ENCODE peak calls at places on chromosomes 16 and 17, in five cellular contexts. C, H, K, G and N are unnamed samples.

GRCh38 chr16:86472366-86472765 is 38.0 kb upstream of the FOXF1 start:
- DNase-seq in C (no peak), H (no peak), K (no peak), G (no peak), N (no peak)

GRCh38 chr16:86575754-86576557 is 2.4 kb upstream of the FOXL1 start:
- DNase-seq in C (peak), H (peak), K (peak), G (peak), N (peak)

GRCh38 chr17:27502526-27503324 is 46.5 kb downstream of the KSR1 start:
- DNase-seq in C (no peak), H (no peak), K (peak), G (no peak), N (peak)

GRCh38 chr17:2266045-2266864 is 37.3 kb downstream of the SMG6 start:
- DNase-seq in C (no peak), H (no peak), K (no peak), G (no peak), N (peak)

GRCh38 chr16:90046971-90047713 is 27.9 kb upstream of the DBNDD1 start:
- DNase-seq in C (peak), H (peak), K (peak), G (no peak), N (peak)

GRCh38 chr17:51298508-51299371 is 38.4 kb downstream of the UTP18 start:
- DNase-seq in C (no peak), H (peak), K (peak), G (peak), N (peak)

GRCh38 chr17:182164-182751 is 808 bp upstream of the DOC2B start:
- DNase-seq in C (no peak), H (no peak), K (no peak), G (no peak), N (no peak)

GRCh38 chr17:31321481-31321880 is at the start of gene EVI2A:
- DNase-seq in C (no peak), H (no peak), K (peak), G (no peak), N (peak)

GRCh38 chr16:71255721-71256120 is 25.2 kb upstream of the HYDIN start:
- DNase-seq in C (no peak), H (no peak), K (no peak), G (no peak), N (no peak)

GRCh38 chr17:62666061-62666800 is 38.8 kb downstream of the MRC2 start:
- DNase-seq in C (no peak), H (peak), K (no peak), G (no peak), N (no peak)

GRCh38 chr17:81582769-81583168 is 30.6 kb upstream of the FAAP100 start:
- DNase-seq in C (no peak), H (no peak), K (no peak), G (no peak), N (no peak)

GRCh38 chr17:47708312-47708863 is 14.4 kb downstream of the TBKBP1 start:
- DNase-seq in C (peak), H (no peak), K (no peak), G (no peak), N (no peak)

GRCh38 chr16:9090101-9090959 is 1.1 kb upstream of the HAPSTR1 start:
- DNase-seq in C (peak), H (peak), K (no peak), G (peak), N (peak)

GRCh38 chr16:23515881-23516280 is 5.6 kb upstream of the GGA2 start:
- DNase-seq in C (no peak), H (no peak), K (no peak), G (no peak), N (no peak)

GRCh38 chr17:64480951-64481350 is 15.9 kb downstream of the POLG2 start:
- DNase-seq in C (no peak), H (no peak), K (no peak), G (no peak), N (no peak)

GRCh38 chr16:52283018-52283417 is 263.9 kb downstream of the TOX3 start:
- DNase-seq in C (no peak), H (no peak), K (peak), G (no peak), N (peak)

GRCh38 chr17:42421479-42422332 is 1.4 kb downstream of the CAVIN1 start:
- DNase-seq in C (no peak), H (peak), K (peak), G (no peak), N (peak)

GRCh38 chr17:42653179-42654124 is 5.6 kb upstream of the TUBG2 start:
- DNase-seq in C (peak), H (peak), K (peak), G (no peak), N (peak)

GRCh38 chr17:74527756-74528155 is 3.5 kb downstream of the CD300LB start:
- DNase-seq in C (no peak), H (no peak), K (no peak), G (no peak), N (no peak)

GRCh38 chr17:50148226-50149098 is 2.0 kb downstream of the PPP1R9B start:
- DNase-seq in C (no peak), H (peak), K (peak), G (no peak), N (peak)

GRCh38 chr16:12901204-12901596 is 198 bp upstream of the SHISA9 start:
- DNase-seq in C (peak), H (peak), K (no peak), G (peak), N (no peak)

GRCh38 chr16:90031931-90032663 is 12.8 kb upstream of the DBNDD1 start:
- DNase-seq in C (no peak), H (no peak), K (peak), G (no peak), N (peak)

GRCh38 chr16:89060207-89060794 is 33.4 kb upstream of the ACSF3 start:
- DNase-seq in C (no peak), H (no peak), K (no peak), G (no peak), N (no peak)

GRCh38 chr17:2064980-2065785 is 10.3 kb downstream of the HIC1 start:
- DNase-seq in C (peak), H (peak), K (peak), G (no peak), N (peak)

GRCh38 chr16:87469186-87469585 is 23.6 kb downstream of the ZCCHC14 start:
- DNase-seq in C (no peak), H (no peak), K (no peak), G (no peak), N (no peak)

GRCh38 chr16:76571755-76572154 is 294.6 kb downstream of the CNTNAP4 start:
- DNase-seq in C (no peak), H (no peak), K (no peak), G (no peak), N (no peak)

GRCh38 chr16:76574651-76575050 is 297.4 kb downstream of the CNTNAP4 start:
- DNase-seq in C (no peak), H (no peak), K (no peak), G (no peak), N (no peak)

GRCh38 chr16:76577003-76577402 is 299.8 kb downstream of the CNTNAP4 start:
- DNase-seq in C (no peak), H (no peak), K (no peak), G (no peak), N (no peak)

GRCh38 chr16:76579277-76579676 is 302.1 kb downstream of the CNTNAP4 start:
- DNase-seq in C (no peak), H (no peak), K (no peak), G (no peak), N (no peak)

GRCh38 chr16:76573281-76573680 is 296.1 kb downstream of the CNTNAP4 start:
- DNase-seq in C (no peak), H (no peak), K (no peak), G (no peak), N (no peak)
- H4K91ac ChIP-seq in C (no peak), H (no peak), K (no peak), G (no peak), N (no peak)

GRCh38 chr17:82797061-82797460 is 42.8 kb downstream of the ZNF750 start:
- DNase-seq in C (no peak), H (no peak), K (no peak), G (no peak), N (no peak)
- H2AFZ ChIP-seq in C (no peak), H (no peak), K (no peak), G (no peak), N (no peak)

DNA sequence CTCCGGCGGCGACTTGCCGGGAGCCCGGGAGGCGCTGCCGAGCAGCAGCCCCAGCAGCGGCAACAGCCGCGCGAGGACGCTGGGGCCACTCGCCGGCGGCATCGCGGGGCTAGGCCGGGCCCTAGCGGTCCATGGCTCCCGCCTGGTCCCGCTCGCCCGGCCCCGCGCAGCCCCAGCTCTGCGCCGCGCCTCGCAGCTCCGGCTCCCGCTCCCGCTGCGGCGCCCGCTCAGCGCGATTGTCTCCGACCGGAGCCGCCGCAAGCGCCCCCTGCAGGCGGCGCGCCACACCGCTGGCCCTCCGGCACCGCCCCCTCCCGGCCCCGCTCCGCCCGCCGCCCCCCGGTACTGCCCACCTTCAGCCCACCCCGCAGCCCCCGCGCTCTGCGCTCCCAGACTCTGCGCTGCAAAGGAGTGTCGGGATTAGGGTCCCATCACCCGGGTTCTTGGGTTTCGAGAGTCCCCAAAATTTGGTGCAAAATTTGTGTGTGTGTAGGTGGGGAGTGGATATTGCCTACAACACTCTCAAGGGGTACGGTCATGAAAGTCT is at the start of gene FAM171A2:
- DNase-seq in C (peak), H (peak), K (peak), G (peak), N (peak)
- H2BK15ac ChIP-seq in C (no peak), H (no peak), K (no peak), G (peak), N (peak)

GRCh38 chr17:45132569-45133463 is 501 bp upstream of the PLCD3 start:
- DNase-seq in C (peak), H (peak), K (peak), G (peak), N (peak)

GRCh38 chr17:45135978-45136791 is 698 bp downstream of the ACBD4 start:
- DNase-seq in C (no peak), H (no peak), K (no peak), G (no peak), N (no peak)

GRCh38 chr17:45137561-45138305 is 2.2 kb downstream of the ACBD4 start:
- DNase-seq in C (no peak), H (no peak), K (no peak), G (no peak), N (no peak)

GRCh38 chr17:45136846-45137560 is 1.5 kb downstream of the ACBD4 start:
- DNase-seq in C (no peak), H (no peak), K (no peak), G (no peak), N (no peak)

DNA sequence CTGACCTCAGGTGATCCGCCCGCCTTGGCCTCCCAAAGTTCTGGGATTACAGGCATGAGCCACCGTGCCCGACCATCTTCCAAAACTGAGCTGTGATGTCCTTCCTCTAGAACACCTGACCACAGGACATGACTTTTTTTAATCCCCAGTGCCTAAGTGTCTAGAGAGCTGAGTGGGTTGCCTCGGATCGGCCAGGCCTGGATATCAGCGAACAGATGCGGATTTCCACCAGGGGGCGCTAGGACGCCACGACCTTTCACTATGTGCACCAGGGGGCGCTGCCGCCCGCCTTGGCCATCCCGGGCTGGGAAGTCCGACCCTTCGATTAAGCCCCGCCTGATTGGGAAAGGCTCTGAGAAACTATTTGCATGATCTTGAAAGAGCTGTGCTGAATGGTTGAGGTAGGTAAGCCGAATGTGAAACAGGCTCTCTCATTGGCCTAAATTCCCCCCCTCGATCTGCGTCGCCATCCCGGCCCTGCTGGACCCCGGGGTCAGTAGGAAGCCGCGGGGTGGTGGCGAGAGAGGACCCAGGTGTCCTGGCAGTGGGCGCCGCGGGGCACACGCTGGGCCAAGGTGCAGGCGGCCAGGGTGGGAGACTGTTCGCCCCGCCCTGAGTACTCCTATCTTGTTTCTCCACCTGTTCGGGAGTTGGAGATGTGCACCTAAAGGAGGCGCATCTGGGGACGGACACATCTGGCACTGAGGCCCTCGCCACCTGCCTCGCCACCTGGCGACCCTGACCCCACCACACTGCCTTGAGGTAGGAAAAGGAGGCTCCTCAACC is at the start of gene ACBD4:
- DNase-seq in C (peak), H (peak), K (peak), G (peak), N (peak)
- H4K91ac ChIP-seq in C (peak), H (no peak), K (peak), G (no peak), N (peak)

GRCh38 chr16:588639-588888 is 1.3 kb upstream of the RAB40C start:
- DNase-seq in C (peak), H (no peak), K (peak), G (no peak), N (peak)
- H2AFZ ChIP-seq in C (no peak), H (no peak), K (peak), G (peak), N (peak)

GRCh38 chr16:11034005-11034404 is 89.6 kb downstream of the CLEC16A start:
- DNase-seq in C (no peak), H (no peak), K (peak), G (no peak), N (peak)
- H2BK15ac ChIP-seq in C (no peak), H (no peak), K (no peak), G (no peak), N (no peak)

GRCh38 chr17:40323317-40323716 is 14.3 kb downstream of the RARA start:
- DNase-seq in C (no peak), H (no peak), K (no peak), G (no peak), N (no peak)

GRCh38 chr17:40321502-40322416 is 12.8 kb downstream of the RARA start:
- DNase-seq in C (no peak), H (peak), K (no peak), G (no peak), N (no peak)

GRCh38 chr17:40323731-40324650 is 15.0 kb downstream of the RARA start:
- DNase-seq in C (no peak), H (no peak), K (peak), G (no peak), N (no peak)

GRCh38 chr17:40320771-40321501 is 12.0 kb downstream of the RARA start:
- DNase-seq in C (no peak), H (no peak), K (no peak), G (no peak), N (no peak)

DNA sequence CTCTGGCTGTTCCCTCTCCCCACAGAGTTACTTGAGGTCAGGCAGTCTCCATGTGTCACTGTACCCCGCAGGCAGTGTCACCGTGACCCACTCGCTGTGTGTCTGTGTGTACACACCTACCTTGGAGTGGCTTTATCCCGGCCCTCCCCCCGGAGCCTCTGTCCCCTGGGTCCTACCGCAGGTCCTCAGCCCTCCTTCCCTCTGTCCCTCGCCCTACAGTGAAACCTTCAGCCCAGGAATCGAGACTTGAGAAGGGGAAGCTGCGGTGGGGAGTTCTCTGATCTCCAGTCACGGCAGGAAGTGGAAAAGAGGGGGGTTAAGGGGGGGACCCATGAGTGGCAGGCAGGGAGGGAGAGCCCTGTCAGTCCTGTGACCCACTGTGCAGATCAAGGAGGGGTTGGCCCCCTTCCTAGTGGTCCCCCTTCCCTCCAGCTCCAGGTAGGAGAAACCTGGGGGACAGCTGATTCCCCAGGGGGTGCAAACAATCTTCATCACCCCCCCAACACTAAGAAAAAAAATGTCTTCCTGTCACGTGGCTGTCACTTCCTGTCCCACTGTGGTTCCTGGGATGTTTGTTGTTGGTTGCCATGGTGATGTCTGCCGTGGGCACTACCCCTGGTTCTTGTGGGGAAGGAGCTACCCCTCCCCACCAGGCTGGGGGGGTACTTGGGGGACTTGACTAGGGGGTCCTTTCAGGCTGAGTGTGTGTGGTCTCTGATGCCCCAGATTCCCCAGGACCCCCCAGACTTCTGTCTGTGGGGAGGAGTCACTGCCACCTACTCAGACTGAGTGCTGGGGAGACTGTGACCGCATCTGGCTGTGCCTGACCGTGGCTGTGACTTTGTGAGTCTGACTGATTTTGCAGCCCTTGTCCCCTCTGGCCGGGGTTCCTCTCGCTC is 13.7 kb downstream of the RARA start:
- DNase-seq in C (no peak), H (peak), K (peak), G (no peak), N (peak)
- H4K91ac ChIP-seq in C (no peak), H (peak), K (peak), G (no peak), N (peak)